ENCODE peak calls at places on chromosomes 1 and 21, in eight cellular contexts. V is activated gamma-delta T cell treated with Interleukin-2 at 50 U/mL for 16 hours, J is AG08395, S is endothelial cell, Q is Karpas-422, G is sciatic nerve, D is mesothelial cell of epicardium, R is IMR-90. B is an unnamed sample.
A peak's percentile ranks its signal among the peaks of the same experiment; 100 is the strongest.

GRCh38 chr1:151976868-151977267 is 16.8 kb downstream of the S100A10 start:
- DNase-seq in V (no peak), J (no peak), S (no peak), Q (no peak), G (no peak), D (no peak), R (peak; percentile 68), B (peak; percentile 15)

GRCh38 chr1:225710804-225711203 is 57.9 kb upstream of the ENAH start:
- DNase-seq in V (no peak), J (peak; percentile 81), S (no peak), Q (peak; percentile 39), G (no peak), D (no peak), R (peak; percentile 22), B (peak; percentile 47)

GRCh38 chr1:155050560-155051341 is at the start of gene ADAM15:
- DNase-seq in V (peak; percentile 71), J (peak; percentile 95), S (peak; percentile 95), Q (peak; percentile 94), G (peak; percentile 93), D (peak; percentile 90), R (peak; percentile 53), B (peak; percentile 58)

GRCh38 chr1:222250376-222250775 is 297.5 kb downstream of the HHIPL2 start:
- DNase-seq in V (no peak), J (peak; percentile 78), S (no peak), Q (no peak), G (no peak), D (no peak), R (peak; percentile 60), B (peak; percentile 44)

GRCh38 chr1:165960136-165960535 is 132.7 kb downstream of the UCK2 start:
- DNase-seq in V (no peak), J (no peak), S (no peak), Q (no peak), G (no peak), D (no peak), R (no peak), B (no peak)

GRCh38 chr21:33421713-33422393 is 18.6 kb downstream of the IFNGR2 start:
- DNase-seq in V (no peak), J (no peak), S (no peak), Q (no peak), G (no peak), D (no peak), R (no peak), B (no peak)

GRCh38 chr1:41889506-41890414 is 29.0 kb downstream of the HIVEP3 start:
- DNase-seq in V (no peak), J (no peak), S (no peak), Q (no peak), G (no peak), D (no peak), R (no peak), B (no peak)

GRCh38 chr1:58628987-58629598 is 52.0 kb upstream of the TACSTD2 start:
- DNase-seq in V (no peak), J (peak; percentile 37), S (no peak), Q (no peak), G (no peak), D (no peak), R (peak; percentile 59), B (no peak)

GRCh38 chr1:162212713-162213112 is 143.2 kb downstream of the NOS1AP start:
- DNase-seq in V (no peak), J (no peak), S (no peak), Q (no peak), G (no peak), D (no peak), R (no peak), B (no peak)

GRCh38 chr1:6004412-6005123 is 12.3 kb upstream of the NPHP4 start:
- DNase-seq in V (no peak), J (no peak), S (no peak), Q (no peak), G (peak; percentile 35), D (no peak), R (no peak), B (no peak)

GRCh38 chr1:47569681-47570470 is 132.0 kb downstream of the FOXD2 start:
- DNase-seq in V (no peak), J (peak; percentile 92), S (peak; percentile 31), Q (no peak), G (no peak), D (peak; percentile 62), R (peak; percentile 91), B (peak; percentile 63)